ENCODE peak calls at places on chromosome 7, in six cellular contexts. A, P, H, Z, M and Q are unnamed samples. For H3K4me1, the result is how much of the 10 kb centered on the place peaks cover.

GRCh38 chr7:43215061-43215460 is 102.6 kb downstream of the HECW1 start:
- DNase-seq in A (no peak), P (no peak), H (no peak), Z (no peak), M (no peak), Q (no peak)

GRCh38 chr7:154840086-154840485 is 162.8 kb downstream of the PAXIP1 start:
- DNase-seq in A (no peak), P (no peak), H (no peak), Z (no peak), M (no peak), Q (no peak)

GRCh38 chr7:90483236-90483635 is 13.8 kb downstream of the PTTG1IP2 start:
- DNase-seq in A (no peak), P (no peak), H (no peak), Z (no peak), M (no peak), Q (no peak)

GRCh38 chr7:1229956-1230355 is 2.7 kb upstream of the UNCX start:
- DNase-seq in A (peak), P (no peak), H (no peak), Z (no peak), M (no peak), Q (no peak)

GRCh38 chr7:31107106-31108090 is 55.3 kb downstream of the ADCYAP1R1 start:
- DNase-seq in A (no peak), P (no peak), H (no peak), Z (no peak), M (no peak), Q (no peak)

GRCh38 chr7:131076711-131077170 is 250.9 kb upstream of the MKLN1 start:
- DNase-seq in A (no peak), P (no peak), H (no peak), Z (peak), M (no peak), Q (no peak)

GRCh38 chr7:79709574-79710409 is 256.3 kb upstream of the MAGI2 start:
- DNase-seq in A (no peak), P (no peak), H (no peak), Z (no peak), M (no peak), Q (no peak)

GRCh38 chr7:90693939-90694338 is 97.8 kb downstream of the CDK14 start:
- DNase-seq in A (no peak), P (no peak), H (no peak), Z (no peak), M (no peak), Q (no peak)

GRCh38 chr7:47143344-47143743 is 438.6 kb downstream of the TNS3 start:
- DNase-seq in A (no peak), P (no peak), H (no peak), Z (no peak), M (no peak), Q (no peak)

GRCh38 chr7:151382079-151382885 is 27.6 kb downstream of the WDR86 start:
- DNase-seq in A (peak), P (no peak), H (no peak), Z (no peak), M (no peak), Q (no peak)

GRCh38 chr7:25976630-25977029 is 175.4 kb upstream of the NFE2L3 start:
- DNase-seq in A (no peak), P (no peak), H (no peak), Z (no peak), M (no peak), Q (no peak)

GRCh38 chr7:74606101-74606908 is 51.2 kb upstream of the GTF2I start:
- DNase-seq in A (peak), P (no peak), H (peak), Z (peak), M (peak), Q (no peak)

GRCh38 chr7:37916017-37916672 is 472 bp downstream of the SFRP4 start:
- DNase-seq in A (peak), P (no peak), H (no peak), Z (peak), M (no peak), Q (peak)

GRCh38 chr7:131188367-131189339 is 139.0 kb upstream of the MKLN1 start:
- DNase-seq in A (no peak), P (no peak), H (peak), Z (peak), M (no peak), Q (no peak)

GRCh38 chr7:17523813-17524741 is 225.6 kb downstream of the AHR start:
- DNase-seq in A (no peak), P (no peak), H (peak), Z (peak), M (no peak), Q (no peak)

GRCh38 chr7:46764100-46764941 is 817.6 kb downstream of the TNS3 start:
- DNase-seq in A (no peak), P (no peak), H (peak), Z (peak), M (no peak), Q (no peak)

GRCh38 chr7:37495574-37496184 is 47.0 kb upstream of the ELMO1 start:
- DNase-seq in A (no peak), P (no peak), H (no peak), Z (peak), M (peak), Q (no peak)

GRCh38 chr7:116598278-116598677 is 73.4 kb downstream of the CAV1 start:
- DNase-seq in A (no peak), P (no peak), H (no peak), Z (no peak), M (peak), Q (no peak)

GRCh38 chr7:148700693-148701092 is 2.0 kb downstream of the CUL1 start:
- DNase-seq in A (no peak), P (no peak), H (no peak), Z (peak), M (peak), Q (no peak)

GRCh38 chr7:91683823-91684222 is 196.7 kb downstream of the MTERF1 start:
- DNase-seq in A (no peak), P (no peak), H (no peak), Z (no peak), M (no peak), Q (no peak)

GRCh38 chr7:47170516-47170915 is 411.4 kb downstream of the TNS3 start:
- DNase-seq in A (no peak), P (no peak), H (no peak), Z (no peak), M (peak), Q (no peak)

GRCh38 chr7:152760384-152761115 is 998 bp downstream of the ACTR3B start:
- DNase-seq in A (no peak), P (no peak), H (no peak), Z (no peak), M (peak), Q (no peak)

GRCh38 chr7:44681645-44682044 is 67.0 kb upstream of the ZMIZ2 start:
- DNase-seq in A (no peak), P (no peak), H (no peak), Z (no peak), M (no peak), Q (no peak)

GRCh38 chr7:1134951-1135350 is 25.0 kb downstream of the ZFAND2A start:
- DNase-seq in A (no peak), P (no peak), H (peak), Z (no peak), M (no peak), Q (no peak)

GRCh38 chr7:128919881-128920789 is 9.6 kb upstream of the KCP start:
- DNase-seq in A (no peak), P (no peak), H (no peak), Z (no peak), M (no peak), Q (no peak)

GRCh38 chr7:155352076-155352752 is 54.5 kb downstream of the INSIG1 start:
- DNase-seq in A (peak), P (no peak), H (no peak), Z (no peak), M (no peak), Q (no peak)

GRCh38 chr7:104958278-104958903 is 55.6 kb upstream of the KMT2E start:
- DNase-seq in A (no peak), P (no peak), H (no peak), Z (no peak), M (no peak), Q (no peak)

GRCh38 chr7:98202367-98203195 is 8.7 kb upstream of the BHLHA15 start:
- DNase-seq in A (no peak), P (no peak), H (no peak), Z (no peak), M (peak), Q (no peak)

GRCh38 chr7:142066536-142066935 is 45.0 kb upstream of the MGAM2 start:
- DNase-seq in A (no peak), P (no peak), H (no peak), Z (no peak), M (no peak), Q (no peak)

GRCh38 chr7:27652518-27652917 is 10.2 kb downstream of the HIBADH start:
- DNase-seq in A (no peak), P (no peak), H (no peak), Z (no peak), M (no peak), Q (no peak)

GRCh38 chr7:23474829-23475578 is 4.7 kb upstream of the IGF2BP3 start:
- DNase-seq in A (no peak), P (no peak), H (no peak), Z (no peak), M (peak), Q (no peak)

GRCh38 chr7:150341263-150342118 is at the start of gene RARRES2:
- DNase-seq in A (peak), P (no peak), H (peak), Z (peak), M (no peak), Q (peak)

GRCh38 chr7:134513169-134513752 is 14.1 kb upstream of the AKR1B10 start:
- DNase-seq in A (no peak), P (peak), H (peak), Z (peak), M (peak), Q (no peak)

GRCh38 chr7:155298288-155298833 is 683 bp downstream of the INSIG1 start:
- DNase-seq in A (no peak), P (no peak), H (no peak), Z (peak), M (no peak), Q (no peak)

GRCh38 chr7:30143748-30144251 is 9.0 kb downstream of the MTURN start:
- DNase-seq in A (no peak), P (no peak), H (no peak), Z (no peak), M (no peak), Q (no peak)

GRCh38 chr7:157627033-157627432 is 290.2 kb downstream of the DNAJB6 start:
- DNase-seq in A (no peak), P (no peak), H (no peak), Z (no peak), M (no peak), Q (no peak)

GRCh38 chr7:157628456-157628855 is 291.7 kb downstream of the DNAJB6 start:
- DNase-seq in A (no peak), P (no peak), H (no peak), Z (no peak), M (no peak), Q (no peak)

GRCh38 chr7:157623556-157623955 is 286.8 kb downstream of the DNAJB6 start:
- DNase-seq in A (no peak), P (no peak), H (no peak), Z (no peak), M (no peak), Q (no peak)

GRCh38 chr7:157627646-157628045 is 290.8 kb downstream of the DNAJB6 start:
- DNase-seq in A (no peak), P (no peak), H (no peak), Z (no peak), M (no peak), Q (no peak)

GRCh38 chr7:157625973-157626790 is 289.4 kb downstream of the DNAJB6 start:
- DNase-seq in A (no peak), P (no peak), H (no peak), Z (no peak), M (no peak), Q (no peak)
- H3K4me1 ChIP-seq in A (under half), P (under half), H (under half), Z (under half), M (under half), Q (under half)

DNA sequence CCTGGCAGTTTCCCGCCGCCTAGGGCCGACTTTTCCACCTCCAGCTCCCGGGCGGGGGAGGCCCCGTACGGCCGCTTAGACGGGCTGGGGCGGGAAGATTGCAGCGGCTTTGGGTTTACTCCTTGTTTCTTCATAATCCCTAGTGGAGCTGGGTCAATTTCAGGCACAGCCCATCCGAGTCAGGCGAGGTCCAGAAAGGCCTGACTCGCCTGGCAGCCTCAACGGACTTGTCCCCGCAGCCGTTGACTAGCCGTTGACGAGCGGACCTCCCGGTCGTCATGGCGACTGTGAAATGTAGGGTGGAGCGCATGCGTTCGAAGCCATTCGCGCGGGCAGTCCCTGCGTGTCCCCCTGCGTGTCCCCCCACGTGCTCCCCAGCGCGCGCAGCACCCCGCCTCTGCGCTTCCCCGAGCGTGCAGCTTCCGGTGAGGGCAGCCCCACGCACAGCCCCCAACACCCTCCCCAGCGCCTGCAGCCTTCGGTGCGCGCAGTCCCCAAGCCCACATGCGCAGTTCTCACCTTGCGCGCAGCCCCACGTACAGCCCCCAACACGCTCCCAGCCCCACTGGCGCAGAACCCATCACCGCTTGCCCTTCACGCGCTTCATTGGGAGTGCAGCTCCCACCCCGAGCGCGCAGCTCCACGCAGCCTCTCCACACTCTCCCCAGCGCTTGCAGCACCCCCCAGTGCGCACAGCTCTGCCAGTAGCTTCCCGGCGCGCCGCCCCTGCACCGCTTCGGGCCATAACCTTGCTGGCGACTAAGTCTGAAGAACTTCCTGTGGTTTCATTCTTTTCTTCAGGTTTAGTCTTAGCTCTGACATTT is 67.8 kb downstream of the TBX20 start:
- DNase-seq in A (peak), P (no peak), H (no peak), Z (peak), M (no peak), Q (no peak)
- H3K4me3 ChIP-seq in A (peak), P (peak), H (no peak), Z (peak), M (no peak), Q (peak)

DNA sequence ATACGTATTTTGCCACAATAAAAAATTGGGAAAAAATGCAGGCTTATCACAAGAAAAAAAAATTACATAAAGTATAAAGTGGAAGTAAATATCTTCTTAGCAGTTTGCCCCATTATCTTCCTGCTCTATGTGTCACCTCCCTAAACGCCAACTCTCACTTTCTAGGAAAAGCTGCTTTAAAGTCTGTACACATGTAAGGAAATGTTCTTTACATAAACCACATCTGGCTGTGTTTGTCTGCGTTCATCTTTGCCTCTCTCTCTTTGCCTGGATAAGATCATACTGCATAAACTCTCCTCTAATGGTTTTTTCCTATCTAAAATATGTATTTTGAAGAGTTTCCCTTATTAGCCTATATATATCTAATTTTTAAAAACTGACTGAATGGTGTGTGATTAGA is 23.0 kb upstream of the UMAD1 start:
- DNase-seq in A (no peak), P (no peak), H (no peak), Z (no peak), M (no peak), Q (no peak)
- H3K4me1 ChIP-seq in A (under half), P (under half), H (under half), Z (under half), M (under half), Q (under half)

GRCh38 chr7:33048257-33048656 is 14.3 kb downstream of the NT5C3A start:
- DNase-seq in A (no peak), P (no peak), H (no peak), Z (no peak), M (no peak), Q (no peak)

GRCh38 chr7:33044986-33045385 is 17.6 kb downstream of the NT5C3A start:
- DNase-seq in A (no peak), P (no peak), H (no peak), Z (no peak), M (peak), Q (no peak)

GRCh38 chr7:33043434-33043833 is 19.1 kb downstream of the NT5C3A start:
- DNase-seq in A (no peak), P (no peak), H (no peak), Z (no peak), M (no peak), Q (no peak)

GRCh38 chr7:33040803-33041516 is 21.6 kb downstream of the NT5C3A start:
- DNase-seq in A (no peak), P (no peak), H (no peak), Z (peak), M (peak), Q (no peak)

GRCh38 chr7:33043875-33044718 is 18.5 kb downstream of the NT5C3A start:
- DNase-seq in A (no peak), P (no peak), H (no peak), Z (peak), M (no peak), Q (no peak)
- H3K4me3 ChIP-seq in A (peak), P (no peak), H (no peak), Z (no peak), M (no peak), Q (no peak)

GRCh38 chr7:5430612-5430947 is 6.9 kb upstream of the TNRC18 start:
- DNase-seq in A (no peak), P (no peak), H (no peak), Z (no peak), M (no peak), Q (no peak)

GRCh38 chr7:5426226-5426475 is 2.5 kb upstream of the TNRC18 start:
- DNase-seq in A (no peak), P (no peak), H (no peak), Z (no peak), M (no peak), Q (peak)

GRCh38 chr7:5429253-5429856 is 5.7 kb upstream of the TNRC18 start:
- DNase-seq in A (peak), P (no peak), H (peak), Z (peak), M (no peak), Q (peak)

GRCh38 chr7:5429857-5430611 is 6.4 kb upstream of the TNRC18 start:
- DNase-seq in A (peak), P (no peak), H (peak), Z (peak), M (no peak), Q (peak)

DNA sequence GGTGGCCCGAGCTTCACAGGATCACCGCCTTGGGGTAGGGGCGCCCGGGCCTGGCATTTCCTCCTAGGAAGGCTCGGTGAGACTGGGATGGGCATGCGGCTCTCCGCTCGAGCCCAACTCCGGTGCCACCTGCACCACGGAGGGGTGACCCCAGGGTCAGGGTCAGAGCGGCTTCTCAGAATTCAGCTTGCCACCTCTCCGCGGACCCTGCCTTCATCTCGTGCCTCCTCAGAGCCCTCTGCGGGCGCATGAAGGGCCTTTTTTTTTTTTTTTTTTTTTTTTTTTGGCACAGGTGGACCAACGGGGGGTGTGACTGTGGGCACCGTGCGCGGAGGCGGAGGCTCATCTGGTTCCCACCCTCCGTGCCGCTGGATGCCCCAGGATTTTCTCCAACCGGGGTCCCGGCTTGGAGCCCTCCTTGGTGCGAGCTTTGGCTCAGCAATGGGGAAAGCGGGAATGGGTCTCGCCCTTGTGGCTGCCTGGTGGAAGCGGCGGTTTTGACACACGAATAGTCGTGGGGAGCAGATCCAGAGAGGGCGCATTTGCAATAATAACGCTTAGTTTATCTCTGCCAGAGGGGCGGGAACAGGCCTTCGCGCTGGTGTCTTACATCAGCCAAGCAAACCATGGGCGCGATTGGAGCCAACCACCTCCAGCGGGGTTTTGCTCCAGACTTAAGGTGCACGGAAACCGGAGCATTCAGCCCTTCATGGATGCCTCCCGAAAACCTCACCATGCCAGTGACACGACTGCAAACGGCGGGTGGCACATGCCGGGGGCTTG is 5.0 kb upstream of the TNRC18 start:
- DNase-seq in A (no peak), P (no peak), H (peak), Z (peak), M (no peak), Q (peak)
- H3K4me1 ChIP-seq in A (under half), P (under half), H (under half), Z (under half), M (under half), Q (under half)

DNA sequence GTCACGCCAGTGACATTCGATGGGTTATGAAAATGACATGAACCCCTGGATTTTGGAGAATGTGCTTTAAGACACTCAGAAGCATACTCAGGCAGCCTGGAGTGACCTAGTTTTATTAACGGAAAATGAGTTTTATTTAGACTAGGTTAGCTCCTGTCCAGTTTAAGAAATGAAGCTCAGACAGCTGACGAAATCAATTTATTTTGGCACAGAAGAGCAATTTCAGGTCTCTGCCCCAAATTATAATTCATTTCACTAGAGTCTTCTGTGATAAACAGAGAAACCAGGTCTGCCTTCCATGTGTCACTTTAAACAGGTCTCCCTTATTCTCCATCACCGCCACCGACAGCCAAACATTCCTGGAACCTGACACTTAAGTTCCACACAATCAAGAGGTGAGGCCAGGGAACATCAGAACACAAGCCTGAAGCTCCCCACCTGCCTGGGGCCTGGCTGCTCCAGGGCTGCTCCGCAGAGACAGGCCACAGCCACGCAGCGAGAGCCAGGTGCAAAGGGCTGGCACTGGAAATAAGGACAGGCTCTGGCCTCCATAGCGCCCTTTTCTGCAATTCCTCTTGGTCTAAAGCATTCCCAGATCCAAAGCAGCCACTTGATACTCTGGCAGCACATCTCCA is 49.9 kb downstream of the VOPP1 start:
- DNase-seq in A (no peak), P (no peak), H (no peak), Z (no peak), M (no peak), Q (no peak)
- H3K4me3 ChIP-seq in A (no peak), P (no peak), H (no peak), Z (no peak), M (no peak), Q (no peak)

GRCh38 chr7:96400001-96400400 is 78.1 kb upstream of the SLC25A13 start:
- DNase-seq in A (no peak), P (no peak), H (no peak), Z (no peak), M (no peak), Q (no peak)
- H3K4me1 ChIP-seq in A (under half), P (under half), H (under half), Z (under half), M (under half), Q (under half)